ENCODE peak calls at places on chromosome 14, in eight cellular contexts. E is osteoblast, Z is colonic mucosa, C is uterus, P is pancreas, K is suprapubic skin, W is heart left ventricle, B is heart right ventricle. V is an unnamed sample.

GRCh38 chr14:73712540-73713141 is 1.5 kb downstream of the PNMA1 start:
- DNase-seq in E (peak), Z (peak), C (no peak), P (no peak), K (no peak), W (no peak), B (no peak), V (no peak)

GRCh38 chr14:23704890-23705289 is 68.7 kb downstream of the DHRS2 start:
- DNase-seq in E (no peak), Z (no peak), C (no peak), P (no peak), K (no peak), W (no peak), B (no peak), V (no peak)

GRCh38 chr14:63283501-63284248 is 35.1 kb downstream of the GPHB5 start:
- DNase-seq in E (no peak), Z (no peak), C (peak), P (no peak), K (no peak), W (no peak), B (no peak), V (no peak)

GRCh38 chr14:100467046-100467750 is 120.0 kb downstream of the BEGAIN start:
- DNase-seq in E (no peak), Z (no peak), C (no peak), P (no peak), K (no peak), W (no peak), B (no peak), V (no peak)

GRCh38 chr14:85536835-85537195 is 6.9 kb downstream of the FLRT2 start:
- DNase-seq in E (no peak), Z (no peak), C (no peak), P (no peak), K (no peak), W (no peak), B (no peak), V (no peak)

GRCh38 chr14:92937229-92937937 is 14.4 kb downstream of the CHGA start:
- DNase-seq in E (no peak), Z (peak), C (no peak), P (no peak), K (no peak), W (no peak), B (no peak), V (no peak)

GRCh38 chr14:83416476-83416875 is 1882.8 kb upstream of the SEL1L start:
- DNase-seq in E (no peak), Z (no peak), C (no peak), P (no peak), K (no peak), W (no peak), B (no peak), V (no peak)

GRCh38 chr14:100386121-100386520 is 63.0 kb downstream of the SLC25A47 start:
- DNase-seq in E (no peak), Z (no peak), C (no peak), P (no peak), K (no peak), W (no peak), B (no peak), V (no peak)

GRCh38 chr14:89540830-89541470 is 123.9 kb upstream of the FOXN3 start:
- DNase-seq in E (peak), Z (no peak), C (no peak), P (no peak), K (no peak), W (no peak), B (no peak), V (no peak)

GRCh38 chr14:65732112-65732511 is 319.6 kb downstream of the FUT8 start:
- DNase-seq in E (no peak), Z (no peak), C (no peak), P (no peak), K (no peak), W (no peak), B (no peak), V (no peak)

GRCh38 chr14:70648374-70648773 is 6.7 kb downstream of the TTC9 start:
- DNase-seq in E (no peak), Z (no peak), C (no peak), P (no peak), K (no peak), W (peak), B (peak), V (no peak)

GRCh38 chr14:92409069-92409468 is 86.1 kb downstream of the SLC24A4 start:
- DNase-seq in E (no peak), Z (no peak), C (no peak), P (no peak), K (no peak), W (peak), B (peak), V (no peak)

GRCh38 chr14:57293851-57294837 is 25.4 kb downstream of the AP5M1 start:
- DNase-seq in E (no peak), Z (no peak), C (no peak), P (no peak), K (no peak), W (no peak), B (no peak), V (no peak)

GRCh38 chr14:66009104-66009503 is 477.1 kb upstream of the CCDC196 start:
- DNase-seq in E (peak), Z (no peak), C (no peak), P (no peak), K (no peak), W (no peak), B (no peak), V (no peak)

GRCh38 chr14:65230287-65230728 is 128.0 kb upstream of the MAX start:
- DNase-seq in E (no peak), Z (no peak), C (no peak), P (no peak), K (no peak), W (peak), B (peak), V (peak)

GRCh38 chr14:24806061-24806678 is 172.2 kb upstream of the GZMB start:
- DNase-seq in E (peak), Z (peak), C (peak), P (peak), K (no peak), W (peak), B (peak), V (peak)

GRCh38 chr14:99560946-99561683 is 42.9 kb downstream of the CCDC85C start:
- DNase-seq in E (peak), Z (no peak), C (no peak), P (no peak), K (no peak), W (peak), B (no peak), V (no peak)

GRCh38 chr14:66311935-66312334 is 174.2 kb upstream of the CCDC196 start:
- DNase-seq in E (no peak), Z (no peak), C (no peak), P (no peak), K (no peak), W (no peak), B (no peak), V (no peak)

GRCh38 chr14:91111443-91111842 is 2.4 kb upstream of the DGLUCY start:
- DNase-seq in E (no peak), Z (no peak), C (no peak), P (no peak), K (no peak), W (no peak), B (no peak), V (no peak)

GRCh38 chr14:23601845-23602180 is 23.2 kb upstream of the JPH4 start:
- DNase-seq in E (no peak), Z (no peak), C (no peak), P (no peak), K (no peak), W (no peak), B (no peak), V (no peak)

GRCh38 chr14:100783630-100784321 is 42.1 kb upstream of the MEG3 start:
- DNase-seq in E (no peak), Z (no peak), C (no peak), P (peak), K (no peak), W (peak), B (no peak), V (peak)

GRCh38 chr14:95265106-95266094 is 54.3 kb downstream of the CLMN start:
- DNase-seq in E (peak), Z (peak), C (peak), P (no peak), K (peak), W (no peak), B (no peak), V (no peak)

GRCh38 chr14:97592341-97592980 is 795.3 kb downstream of the VRK1 start:
- DNase-seq in E (no peak), Z (no peak), C (no peak), P (no peak), K (no peak), W (no peak), B (no peak), V (no peak)

GRCh38 chr14:59333668-59334067 is 131.5 kb downstream of the GPR135 start:
- DNase-seq in E (no peak), Z (no peak), C (no peak), P (no peak), K (no peak), W (no peak), B (peak), V (no peak)

GRCh38 chr14:32230181-32230580 is 27.1 kb upstream of the RNU6-8 start:
- DNase-seq in E (no peak), Z (no peak), C (no peak), P (no peak), K (no peak), W (no peak), B (no peak), V (no peak)

GRCh38 chr14:65079201-65079600 is 23.1 kb downstream of the MAX start:
- DNase-seq in E (no peak), Z (no peak), C (no peak), P (no peak), K (no peak), W (no peak), B (no peak), V (no peak)

GRCh38 chr14:92600318-92601053 is 86.9 kb downstream of the RIN3 start:
- DNase-seq in E (peak), Z (no peak), C (no peak), P (no peak), K (no peak), W (no peak), B (no peak), V (no peak)

GRCh38 chr14:38627163-38627562 is 371.3 kb upstream of the CLEC14A start:
- DNase-seq in E (no peak), Z (no peak), C (no peak), P (no peak), K (no peak), W (no peak), B (no peak), V (no peak)

GRCh38 chr14:100339757-100340453 is 16.8 kb downstream of the SLC25A47 start:
- DNase-seq in E (peak), Z (no peak), C (no peak), P (peak), K (peak), W (peak), B (no peak), V (no peak)

GRCh38 chr14:93232159-93232558 is 25.1 kb downstream of the UBR7 start:
- DNase-seq in E (peak), Z (no peak), C (no peak), P (no peak), K (no peak), W (no peak), B (no peak), V (no peak)

GRCh38 chr14:94644102-94644535 is 31.9 kb downstream of the SERPINA3 start:
- DNase-seq in E (no peak), Z (no peak), C (no peak), P (no peak), K (peak), W (no peak), B (no peak), V (no peak)

GRCh38 chr14:94355191-94355794 is 32.2 kb upstream of the SERPINA6 start:
- DNase-seq in E (peak), Z (peak), C (no peak), P (no peak), K (peak), W (no peak), B (peak), V (peak)

GRCh38 chr14:52923902-52924575 is 26.8 kb downstream of the FERMT2 start:
- DNase-seq in E (no peak), Z (no peak), C (no peak), P (no peak), K (no peak), W (no peak), B (no peak), V (no peak)

GRCh38 chr14:56351861-56352260 is 227.7 kb upstream of the TMEM260 start:
- DNase-seq in E (peak), Z (no peak), C (no peak), P (no peak), K (no peak), W (no peak), B (no peak), V (no peak)

GRCh38 chr14:85811340-85811739 is 281.4 kb downstream of the FLRT2 start:
- DNase-seq in E (no peak), Z (no peak), C (no peak), P (no peak), K (no peak), W (no peak), B (no peak), V (no peak)

GRCh38 chr14:104732931-104733681 is 9.1 kb downstream of the ADSS1 start:
- DNase-seq in E (peak), Z (peak), C (no peak), P (no peak), K (no peak), W (no peak), B (no peak), V (no peak)

GRCh38 chr14:80446356-80446755 is 235.1 kb upstream of the DIO2 start:
- DNase-seq in E (no peak), Z (no peak), C (no peak), P (no peak), K (no peak), W (no peak), B (no peak), V (no peak)

GRCh38 chr14:101944451-101944850 is 19.9 kb upstream of the DYNC1H1 start:
- DNase-seq in E (no peak), Z (no peak), C (no peak), P (no peak), K (no peak), W (no peak), B (no peak), V (no peak)
- TF ChIP-seq CTCF in E (no peak), Z (no peak), C (no peak), P (no peak), K (no peak), W (no peak), B (no peak), V (no peak)

DNA sequence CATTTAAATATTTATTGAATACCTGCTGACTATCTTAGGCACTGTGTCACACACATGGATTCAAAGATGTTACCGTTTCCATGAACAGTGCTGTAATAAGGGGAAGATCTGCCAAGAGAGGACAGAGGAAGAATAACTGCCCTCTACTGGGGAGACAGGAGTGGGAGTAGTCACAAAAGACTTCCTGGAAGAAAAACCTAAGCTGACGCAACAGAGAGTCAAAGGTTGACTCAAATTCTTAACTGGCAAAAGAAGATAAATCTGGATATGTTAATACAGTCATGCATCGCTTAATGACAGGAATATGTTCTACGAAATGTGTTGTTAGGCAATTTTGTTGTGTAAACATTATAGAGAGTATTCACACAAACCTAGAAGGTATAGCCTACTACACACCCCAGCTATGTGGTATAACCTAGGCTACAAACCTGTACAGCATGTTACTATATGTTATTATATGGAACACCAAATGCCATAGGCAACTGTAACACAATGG is 51.5 kb downstream of the DCAF5 start:
- DNase-seq in E (peak), Z (peak), C (peak), P (no peak), K (no peak), W (no peak), B (peak), V (no peak)
- H3K27ac ChIP-seq in E (peak), Z (peak), C (peak), P (no peak), K (no peak), W (no peak), B (no peak), V (no peak)

DNA sequence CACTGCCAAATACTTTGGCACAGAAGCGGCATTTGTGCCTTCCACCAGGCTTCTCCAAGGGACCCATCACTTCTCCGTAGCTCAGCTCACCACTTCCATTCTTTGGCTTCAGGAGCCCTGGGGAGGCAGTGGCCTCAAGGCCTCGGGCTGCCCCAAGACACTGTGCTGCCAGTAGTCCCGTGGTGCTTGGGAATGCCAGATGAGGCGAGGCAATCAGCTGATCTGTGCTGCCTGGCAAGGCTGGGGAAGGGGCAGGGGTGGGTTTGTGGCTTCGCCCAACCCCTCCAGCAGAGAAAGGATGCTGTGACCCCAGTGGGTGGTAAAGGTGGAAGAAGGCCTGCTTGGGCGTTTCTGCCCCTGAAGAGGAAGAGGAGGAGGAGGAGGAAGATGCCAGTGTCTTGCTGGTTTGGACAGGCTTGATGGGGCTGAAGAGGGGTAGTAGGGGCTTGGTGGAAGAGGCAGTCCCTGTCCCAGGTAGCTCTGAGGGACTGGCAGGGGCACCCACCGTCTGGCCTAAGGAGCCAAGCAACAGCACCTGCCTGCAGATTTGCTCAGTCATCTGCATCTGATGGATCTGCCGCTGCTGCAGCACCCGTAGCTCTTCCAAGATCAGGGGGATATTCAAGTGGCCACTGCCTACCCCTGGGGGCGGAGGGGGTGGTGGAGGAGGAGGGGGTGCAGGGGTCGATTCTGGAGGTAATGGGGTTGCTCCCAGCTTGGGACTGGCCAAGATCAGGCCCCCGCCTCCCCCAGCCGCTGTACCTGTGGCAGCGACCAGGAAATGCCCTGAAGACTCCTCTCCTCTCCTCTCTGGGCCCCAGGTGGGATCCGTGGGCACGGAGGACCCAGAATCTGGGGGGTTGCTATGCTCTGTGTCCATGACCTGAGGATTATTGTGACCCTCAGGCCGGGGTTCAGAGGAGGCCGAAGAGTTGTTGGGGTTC is 1.3 kb downstream of the SALL2 start:
- DNase-seq in E (peak), Z (no peak), C (no peak), P (no peak), K (no peak), W (no peak), B (no peak), V (no peak)
- H3K4me3 ChIP-seq in E (peak), Z (no peak), C (peak), P (no peak), K (peak), W (no peak), B (peak), V (peak)

GRCh38 chr14:30681752-30682355 is 59.7 kb downstream of the SCFD1 start:
- DNase-seq in E (peak), Z (no peak), C (no peak), P (no peak), K (no peak), W (no peak), B (no peak), V (no peak)
- TF ChIP-seq CTCF in E (peak), Z (peak), C (no peak), P (no peak), K (no peak), W (no peak), B (no peak), V (no peak)

GRCh38 chr14:74945261-74945851 is 10.0 kb downstream of the PGF start:
- DNase-seq in E (peak), Z (no peak), C (no peak), P (no peak), K (no peak), W (no peak), B (no peak), V (no peak)
- H3K27ac ChIP-seq in E (no peak), Z (no peak), C (no peak), P (no peak), K (no peak), W (no peak), B (peak), V (no peak)

DNA sequence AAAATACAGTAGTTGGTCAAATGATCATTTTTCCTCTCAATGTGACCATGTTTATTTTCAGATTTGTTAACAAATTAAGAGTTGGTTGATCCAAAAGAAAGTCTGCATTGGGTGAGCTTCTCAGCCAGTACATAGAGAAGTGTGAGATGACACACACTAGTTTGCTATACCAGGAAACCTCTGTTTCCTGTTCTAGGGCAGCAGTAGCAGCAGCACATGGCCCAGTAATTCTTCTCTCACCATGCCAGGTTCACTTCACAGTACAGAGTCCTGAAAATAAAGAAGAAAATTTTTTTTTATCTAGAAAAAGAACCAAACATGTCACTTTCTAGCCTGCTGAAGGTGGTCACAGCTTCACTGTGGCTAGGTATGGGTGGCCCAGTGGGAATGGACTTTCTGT is 250.2 kb upstream of the OR4E1 start:
- DNase-seq in E (no peak), Z (no peak), C (no peak), P (no peak), K (no peak), W (no peak), B (no peak), V (no peak)
- H3K4me3 ChIP-seq in E (no peak), Z (no peak), C (no peak), P (no peak), K (no peak), W (no peak), B (no peak), V (no peak)

V was measured in dorsolateral prefrontal cortex.